ENCODE peak calls at places on chromosomes 1 and 21, in seven cellular contexts. W is GM12891, V is SK-N-SH, Y is K562, C is H1, N is HepG2, R is GM12878. U is an unnamed sample.

GRCh38 chr1:26890467-26890796 is 349 bp upstream of the GPN2 start:
- DNase-seq in W (no peak), V (no peak), Y (no peak), C (no peak), N (no peak), R (no peak), U (no peak)

GRCh38 chr1:101098907-101099306 is 73.3 kb upstream of the DPH5 start:
- DNase-seq in W (no peak), V (no peak), Y (no peak), C (no peak), N (no peak), R (no peak), U (no peak)

GRCh38 chr1:206808615-206809014 is 36.3 kb upstream of the IL10 start:
- DNase-seq in W (no peak), V (no peak), Y (peak; percentile 30), C (no peak), N (peak; percentile 6), R (no peak), U (no peak)

GRCh38 chr1:244709491-244710368 is 56.8 kb downstream of the DESI2 start:
- DNase-seq in W (no peak), V (no peak), Y (no peak), C (no peak), N (no peak), R (no peak), U (no peak)

GRCh38 chr1:1782399-1783221 is 4.3 kb upstream of the NADK start:
- DNase-seq in W (no peak), V (no peak), Y (peak; percentile 61), C (peak; percentile 79), N (peak; percentile 57), R (no peak), U (no peak)

GRCh38 chr1:204446413-204447111 is 34.9 kb upstream of the PPP1R15B start:
- DNase-seq in W (peak; percentile 79), V (peak; percentile 82), Y (peak; percentile 75), C (peak; percentile 95), N (peak; percentile 55), R (no peak), U (peak; percentile 77)

GRCh38 chr1:3326516-3327388 is 127.7 kb upstream of the ARHGEF16 start:
- DNase-seq in W (no peak), V (no peak), Y (no peak), C (no peak), N (peak; percentile 79), R (no peak), U (no peak)

GRCh38 chr1:236522937-236523703 is 662 bp upstream of the LGALS8 start:
- DNase-seq in W (no peak), V (no peak), Y (no peak), C (peak; percentile 63), N (peak; percentile 54), R (no peak), U (no peak)

GRCh38 chr1:59427784-59428183 is 130.9 kb downstream of the FGGY start:
- DNase-seq in W (no peak), V (no peak), Y (no peak), C (no peak), N (no peak), R (no peak), U (no peak)

GRCh38 chr1:241917487-241917886 is 40.1 kb upstream of the BECN2 start:
- DNase-seq in W (no peak), V (no peak), Y (no peak), C (peak; percentile 50), N (no peak), R (no peak), U (no peak)

GRCh38 chr21:34886554-34887385 is 162.3 kb downstream of the RUNX1 start:
- DNase-seq in W (no peak), V (peak; percentile 54), Y (peak; percentile 51), C (peak; percentile 66), N (no peak), R (no peak), U (no peak)

GRCh38 chr1:236284291-236284711 is 2.5 kb upstream of the ERO1B start:
- DNase-seq in W (no peak), V (no peak), Y (no peak), C (no peak), N (no peak), R (peak; percentile 92), U (peak; percentile 23)

GRCh38 chr1:97739596-97740103 is 181.2 kb downstream of the DPYD start:
- DNase-seq in W (no peak), V (no peak), Y (no peak), C (no peak), N (no peak), R (no peak), U (no peak)

GRCh38 chr1:153790996-153791855 is 16.0 kb downstream of the SLC27A3 start:
- DNase-seq in W (peak; percentile 60), V (no peak), Y (no peak), C (no peak), N (no peak), R (peak; percentile 95), U (peak; percentile 73)

GRCh38 chr1:153789478-153790148 is 14.4 kb downstream of the SLC27A3 start:
- DNase-seq in W (no peak), V (no peak), Y (no peak), C (no peak), N (no peak), R (no peak), U (no peak)

GRCh38 chr1:153792631-153793041 is 17.4 kb downstream of the SLC27A3 start:
- DNase-seq in W (no peak), V (no peak), Y (no peak), C (no peak), N (no peak), R (no peak), U (no peak)

GRCh38 chr1:153791856-153792253 is 16.6 kb downstream of the SLC27A3 start:
- DNase-seq in W (no peak), V (no peak), Y (no peak), C (no peak), N (no peak), R (no peak), U (no peak)

DNA sequence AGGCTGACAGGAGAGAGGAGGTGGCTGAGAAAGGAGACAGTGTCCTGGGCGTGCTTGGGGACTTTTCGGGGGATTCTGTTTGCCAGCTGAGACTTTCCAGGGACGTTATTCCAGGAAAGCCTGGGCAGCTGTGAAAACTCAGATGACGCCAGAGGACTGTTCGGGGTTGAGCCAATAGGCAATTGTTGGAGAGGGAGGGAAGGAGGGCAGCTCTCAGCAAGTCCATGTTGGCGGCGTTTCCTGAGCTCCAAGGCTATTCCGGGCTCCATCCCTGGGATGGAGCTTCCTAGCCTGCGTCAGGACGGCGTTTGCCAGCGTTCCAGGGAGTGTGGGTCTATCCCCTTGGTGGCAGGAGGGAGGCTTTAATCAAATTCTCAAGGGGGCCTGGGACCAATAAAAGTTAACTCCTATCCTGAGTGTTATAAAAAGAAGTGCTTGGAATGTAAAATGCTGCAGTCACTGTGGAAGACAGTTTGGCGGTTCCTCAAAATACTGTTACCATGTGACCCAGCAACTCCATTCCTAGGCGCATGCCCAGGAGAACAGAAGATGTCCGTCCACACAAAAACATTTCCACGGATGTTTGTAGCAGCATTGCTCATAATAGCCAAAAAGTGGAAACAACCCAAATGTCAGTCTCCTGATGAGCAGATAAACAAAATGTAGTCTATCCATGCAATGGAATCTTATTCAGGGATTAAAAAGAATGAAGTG is 15.2 kb downstream of the SLC27A3 start:
- DNase-seq in W (no peak), V (no peak), Y (no peak), C (no peak), N (no peak), R (no peak), U (no peak)
- TF ChIP-seq POLR2AphosphoS5 in W (no peak), V (no peak), Y (no peak), C (no peak), N (no peak), R (no peak), U (no peak)

GRCh38 chr21:45972716-45973474 is 8.7 kb upstream of the COL6A1 start:
- DNase-seq in W (no peak), V (peak; percentile 80), Y (no peak), C (peak; percentile 71), N (no peak), R (no peak), U (peak; percentile 25)

GRCh38 chr21:45973475-45974072 is 8.0 kb upstream of the COL6A1 start:
- DNase-seq in W (peak; percentile 90), V (peak; percentile 90), Y (peak; percentile 82), C (peak; percentile 72), N (peak; percentile 49), R (no peak), U (peak; percentile 80)

GRCh38 chr21:45975017-45975595 is 6.5 kb upstream of the COL6A1 start:
- DNase-seq in W (no peak), V (no peak), Y (no peak), C (peak; percentile 68), N (no peak), R (no peak), U (no peak)

GRCh38 chr21:45972353-45972715 is 9.2 kb upstream of the COL6A1 start:
- DNase-seq in W (no peak), V (peak; percentile 51), Y (no peak), C (peak; percentile 73), N (no peak), R (no peak), U (peak; percentile 19)

DNA sequence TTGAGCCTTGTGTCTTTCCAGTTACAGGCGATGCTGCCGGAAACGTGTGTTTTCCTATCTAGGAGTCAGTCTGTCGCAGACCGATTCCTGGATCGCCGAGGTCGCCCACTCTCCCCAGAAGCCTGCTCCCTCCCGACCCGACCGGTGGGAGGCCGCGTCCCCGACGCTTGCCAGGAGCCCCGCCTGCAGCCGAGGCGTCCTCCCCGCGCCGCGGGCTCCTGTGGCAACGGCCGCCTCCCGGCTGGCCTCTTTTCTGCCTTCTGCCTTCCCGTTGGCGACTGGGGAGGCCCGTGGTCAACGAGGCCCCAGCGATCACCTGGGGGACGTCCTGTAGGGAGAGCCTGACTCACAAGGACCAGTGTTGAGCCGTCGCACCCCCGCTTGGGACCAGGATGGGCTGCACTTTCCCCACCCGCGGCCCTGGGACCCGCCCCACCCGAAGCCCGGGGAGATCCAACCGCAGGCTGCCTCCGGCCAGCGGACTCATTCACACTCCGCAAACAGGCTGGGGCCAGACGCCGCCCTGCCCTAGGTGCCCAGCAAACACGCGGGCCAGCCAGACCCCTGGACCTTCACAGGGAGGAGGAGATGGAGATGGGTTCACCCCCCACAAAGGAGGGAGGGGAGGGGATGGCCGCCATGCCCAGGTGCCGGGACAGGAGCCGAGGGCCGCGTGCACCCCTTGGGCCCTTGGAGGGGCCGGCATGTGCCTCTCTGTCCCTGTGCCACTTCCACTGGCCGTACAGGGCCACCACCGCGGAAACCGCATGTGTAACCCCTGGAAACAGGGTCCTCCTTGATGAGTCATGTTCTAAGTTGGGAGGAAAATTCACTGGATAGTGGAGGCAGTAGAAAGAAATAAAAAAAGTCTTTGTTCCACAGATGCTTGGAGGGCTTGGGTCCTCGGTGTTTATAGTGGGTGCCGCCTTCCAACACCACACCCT is 7.2 kb upstream of the COL6A1 start:
- DNase-seq in W (peak; percentile 32), V (peak; percentile 75), Y (peak; percentile 66), C (peak; percentile 78), N (no peak), R (no peak), U (peak; percentile 54)
- TF ChIP-seq TAF1 in W (no peak), V (no peak), Y (no peak), C (peak; percentile 15), N (no peak), R (no peak), U (no peak)

GRCh38 chr1:77996734-77997133 is 8.0 kb upstream of the DNAJB4 start:
- DNase-seq in W (no peak), V (no peak), Y (no peak), C (no peak), N (no peak), R (no peak), U (no peak)
- TF ChIP-seq POLR2AphosphoS5 in W (no peak), V (no peak), Y (no peak), C (no peak), N (no peak), R (no peak), U (no peak)

GRCh38 chr1:35398739-35399138 is 130.2 kb downstream of the ZMYM4 start:
- DNase-seq in W (no peak), V (no peak), Y (no peak), C (no peak), N (no peak), R (no peak), U (no peak)
- TF ChIP-seq TAF1 in W (no peak), V (no peak), Y (no peak), C (no peak), N (no peak), R (no peak), U (no peak)

U was measured in GM12892.